ENCODE peak calls at places on chromosomes 11 and 22, in five cellular contexts. Z is testis, S is uterus, I is IMR-90, P is Peyer's patch. U is an unnamed sample.

GRCh38 chr11:68043029-68043348 is 4.2 kb downstream of the TCIRG1 start:
- DNase-seq in Z (no peak), S (no peak), I (no peak), P (no peak), U (no peak)

GRCh38 chr22:40183029-40183581 is 5.4 kb downstream of the TNRC6B start:
- DNase-seq in Z (no peak), S (no peak), I (peak; percentile 87), P (no peak), U (no peak)

GRCh38 chr11:113681711-113682410 is 24.2 kb downstream of the TMPRSS5 start:
- DNase-seq in Z (no peak), S (no peak), I (no peak), P (no peak), U (no peak)

GRCh38 chr22:22770280-22770871 is 117.2 kb upstream of the IGLL5 start:
- DNase-seq in Z (peak; percentile 60), S (no peak), I (no peak), P (peak; percentile 82), U (peak; percentile 55)

GRCh38 chr11:117074122-117074521 is 24.1 kb downstream of the SIK3 start:
- DNase-seq in Z (no peak), S (no peak), I (no peak), P (no peak), U (no peak)

GRCh38 chr11:59669611-59670009 is 773 bp upstream of the PATL1 start:
- DNase-seq in Z (peak; percentile 56), S (peak; percentile 44), I (peak; percentile 49), P (peak; percentile 55), U (peak; percentile 34)

GRCh38 chr11:76801205-76801604 is 18.0 kb downstream of the TSKU start:
- DNase-seq in Z (no peak), S (no peak), I (no peak), P (no peak), U (no peak)

GRCh38 chr11:130146797-130147196 is 12.8 kb upstream of the ST14 start:
- DNase-seq in Z (peak; percentile 34), S (no peak), I (no peak), P (peak; percentile 76), U (no peak)

GRCh38 chr11:45848654-45849081 is 1.4 kb downstream of the CRY2 start:
- DNase-seq in Z (no peak), S (no peak), I (no peak), P (no peak), U (peak; percentile 60)

GRCh38 chr11:46557684-46558151 is 36.1 kb downstream of the AMBRA1 start:
- DNase-seq in Z (no peak), S (no peak), I (peak; percentile 68), P (no peak), U (peak; percentile 39)

GRCh38 chr22:22534604-22535415 is 14.7 kb upstream of the ZNF280A start:
- DNase-seq in Z (no peak), S (no peak), I (no peak), P (no peak), U (no peak)

GRCh38 chr11:842370-843002 is at the start of the genes POLR2L and TSPAN4:
- DNase-seq in Z (peak; percentile 92), S (peak; percentile 90), I (peak; percentile 84), P (peak; percentile 94), U (peak; percentile 91)

GRCh38 chr22:36979511-36979910 is 39.7 kb downstream of the TST start:
- DNase-seq in Z (no peak), S (no peak), I (no peak), P (no peak), U (no peak)

GRCh38 chr11:33701302-33701701 is 676 bp upstream of the C11orf91 start:
- DNase-seq in Z (no peak), S (no peak), I (peak; percentile 51), P (no peak), U (no peak)

GRCh38 chr11:134359646-134360045 is 27.9 kb downstream of the GLB1L2 start:
- DNase-seq in Z (no peak), S (no peak), I (no peak), P (no peak), U (no peak)

DNA sequence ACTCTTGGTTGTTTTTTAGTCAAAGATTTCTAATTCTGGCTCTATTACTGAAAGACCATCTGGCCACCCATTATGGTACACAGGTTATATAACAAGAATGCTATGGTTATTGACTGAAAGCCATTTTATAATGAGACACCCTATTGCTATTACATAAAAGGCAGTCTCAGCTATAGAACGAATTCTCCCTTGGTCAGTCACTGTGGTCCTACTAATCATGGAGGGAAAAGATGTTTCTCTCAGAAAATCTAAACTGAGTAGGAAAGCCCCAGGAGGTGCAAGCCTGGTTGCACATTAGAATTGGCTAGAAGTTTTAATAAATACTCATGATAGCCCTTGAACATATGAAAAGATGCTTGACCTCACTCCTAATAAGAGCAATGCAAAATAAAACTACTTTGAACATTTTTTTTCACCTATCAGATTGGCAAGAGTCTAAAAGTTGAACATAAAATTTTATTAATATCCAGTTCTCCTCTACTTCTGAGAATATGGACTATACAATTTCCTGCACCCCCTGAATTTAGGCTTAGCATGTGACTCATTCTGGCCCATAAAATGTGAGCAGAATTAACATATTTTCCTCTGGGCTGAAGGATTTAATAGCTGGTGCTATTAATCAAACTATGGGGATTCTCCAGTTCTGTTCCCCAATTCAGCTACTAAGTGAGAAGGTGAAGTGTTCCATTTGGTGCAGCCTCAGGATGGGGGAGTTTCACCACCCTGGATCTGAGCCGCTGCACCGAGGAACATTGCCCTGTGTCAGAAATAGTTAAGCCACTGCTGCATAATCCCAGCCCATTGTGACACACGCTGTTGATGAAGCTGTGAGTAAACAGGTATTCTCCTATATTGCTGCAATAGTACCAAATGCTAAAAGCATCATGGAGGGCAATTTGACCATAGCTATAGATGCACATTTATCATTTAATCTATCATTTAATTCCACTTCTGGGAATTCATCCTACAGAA is 11.5 kb upstream of the CRKL start:
- DNase-seq in Z (no peak), S (no peak), I (no peak), P (no peak), U (no peak)
- H3K27ac ChIP-seq in Z (no peak overlapping the region), S (no peak overlapping the region), I (no peak overlapping the region), P (no peak overlapping the region), U (no peak overlapping the region)

GRCh38 chr11:62612366-62613274 is at the start of the genes EML3 and ROM1:
- DNase-seq in Z (peak; percentile 87), S (peak; percentile 94), I (peak; percentile 63), P (peak; percentile 96), U (peak; percentile 86)
- TF ChIP-seq POLR2A in Z (no peak), S (peak; percentile 32), I (no peak), P (peak; percentile 12), U (no peak)

GRCh38 chr11:6634534-6634933 is 15.3 kb upstream of the TPP1 start:
- DNase-seq in Z (no peak), S (no peak), I (no peak), P (no peak), U (no peak)
- H3K27ac ChIP-seq in Z (no peak overlapping the region), S (peak overlapping the region; percentile 65), I (no peak overlapping the region), P (no peak overlapping the region), U (no peak overlapping the region)

GRCh38 chr22:29769723-29770321 is 2.7 kb downstream of the UQCR10 start:
- DNase-seq in Z (no peak), S (no peak), I (no peak), P (no peak), U (no peak)

GRCh38 chr22:29768052-29768680 is 997 bp downstream of the UQCR10 start:
- DNase-seq in Z (no peak), S (no peak), I (no peak), P (no peak), U (no peak)

GRCh38 chr22:29765905-29766631 is 739 bp downstream of the ZMAT5 start:
- DNase-seq in Z (peak; percentile 26), S (no peak), I (no peak), P (peak; percentile 62), U (peak; percentile 28)

GRCh38 chr22:29767289-29768051 is at the start of gene UQCR10:
- DNase-seq in Z (peak; percentile 96), S (peak; percentile 91), I (peak; percentile 88), P (peak; percentile 97), U (peak; percentile 95)

GRCh38 chr22:29766632-29767288 is at the start of gene ZMAT5:
- DNase-seq in Z (peak; percentile 98), S (peak; percentile 95), I (peak; percentile 95), P (peak; percentile 98), U (peak; percentile 97)
- TF ChIP-seq POLR2A in Z (no peak), S (peak; percentile 56), I (peak; percentile 37), P (peak; percentile 92), U (no peak)

GRCh38 chr22:50144005-50144614 is 26.4 kb upstream of the PANX2 start:
- DNase-seq in Z (no peak), S (peak; percentile 4), I (no peak), P (no peak), U (no peak)
- H3K27ac ChIP-seq in Z (no peak overlapping the region), S (no peak overlapping the region), I (no peak overlapping the region), P (no peak overlapping the region), U (no peak overlapping the region)

GRCh38 chr11:100638648-100639047 is 48.4 kb upstream of the ARHGAP42 start:
- DNase-seq in Z (no peak), S (no peak), I (no peak), P (no peak), U (no peak)
- TF ChIP-seq POLR2A in Z (no peak), S (no peak), I (no peak), P (no peak), U (no peak)

GRCh38 chr22:42721045-42721434 is 370 bp upstream of the A4GALT start:
- DNase-seq in Z (no peak), S (no peak), I (no peak), P (no peak), U (no peak)

GRCh38 chr22:42719656-42720262 is 911 bp downstream of the A4GALT start:
- DNase-seq in Z (no peak), S (no peak), I (no peak), P (no peak), U (no peak)

GRCh38 chr22:42717197-42717967 is 3.3 kb downstream of the A4GALT start:
- DNase-seq in Z (peak; percentile 67), S (peak; percentile 82), I (no peak), P (no peak), U (no peak)

GRCh38 chr22:42719133-42719532 is 1.5 kb downstream of the A4GALT start:
- DNase-seq in Z (peak; percentile 57), S (no peak), I (no peak), P (no peak), U (no peak)

GRCh38 chr22:42720263-42721044 is at the start of gene A4GALT:
- DNase-seq in Z (no peak), S (no peak), I (no peak), P (no peak), U (no peak)
- H3K27ac ChIP-seq in Z (peak within 1 kb of the TSS; percentile 78), S (peak within 1 kb of the TSS; percentile 82), I (peak within 1 kb of the TSS; percentile 67), P (peak within 1 kb of the TSS; percentile 89), U (peak within 1 kb of the TSS; percentile 68)

DNA sequence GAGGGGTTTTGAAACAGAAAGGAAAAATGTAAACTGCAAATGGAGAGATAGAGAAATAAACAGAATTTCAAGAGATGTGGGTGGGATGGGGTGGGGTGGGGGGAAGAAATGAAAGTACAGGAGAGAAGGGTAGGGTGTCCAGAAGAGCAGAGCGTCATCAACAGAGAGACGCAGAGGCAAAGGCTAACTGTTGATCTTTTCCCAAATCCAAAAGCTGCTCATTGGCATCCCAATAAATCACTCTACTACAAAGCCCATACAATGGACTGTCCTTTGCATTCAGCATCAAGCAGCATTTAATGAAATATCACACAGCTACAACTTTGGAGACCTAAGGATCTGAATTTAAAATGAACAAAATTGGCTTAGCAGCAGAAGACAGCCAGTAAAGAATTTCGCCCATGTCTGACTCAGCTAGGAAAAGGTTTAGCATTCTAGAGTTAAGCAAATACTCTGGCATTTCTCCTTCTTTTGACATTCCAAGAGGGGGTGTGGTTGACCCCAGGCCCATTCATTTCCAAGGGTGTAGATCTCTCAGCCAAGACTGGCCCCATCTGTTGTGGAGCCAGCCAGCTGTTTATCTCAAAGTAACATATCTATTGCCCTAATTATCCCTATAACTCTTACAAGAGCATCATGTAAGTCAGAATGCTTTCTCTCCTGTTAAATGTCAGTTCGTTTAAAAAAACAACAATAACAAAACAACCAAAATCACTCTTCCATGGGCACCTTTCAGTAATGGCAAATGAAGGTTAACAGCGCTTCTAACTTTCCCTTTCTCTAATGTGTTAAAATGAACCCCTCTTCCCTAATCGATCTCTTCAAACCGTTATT is 1.4 kb downstream of the RAB30 start:
- DNase-seq in Z (no peak), S (no peak), I (peak; percentile 60), P (no peak), U (no peak)
- TF ChIP-seq POLR2A in Z (no peak), S (no peak), I (no peak), P (no peak), U (no peak)

U was measured in stomach.